ENCODE peak calls at places on chromosomes 6 and 20, in five cellular contexts. A is uterus, V is esophagus muscularis mucosa, B is lower leg skin, K is GM12878. D is an unnamed sample.

GRCh38 chr6:111663692-111664564 is 58.2 kb upstream of the TRAF3IP2 start:
- DNase-seq in A (peak; percentile 75), V (no peak), B (no peak), K (no peak), D (no peak)

GRCh38 chr6:166046232-166046631 is 121.4 kb downstream of the TBXT start:
- DNase-seq in A (no peak), V (no peak), B (no peak), K (no peak), D (no peak)

GRCh38 chr20:44204156-44204831 is 6.3 kb downstream of the OSER1 start:
- DNase-seq in A (no peak), V (no peak), B (no peak), K (no peak), D (peak; percentile 64)

GRCh38 chr6:151695181-151695580 is 112.3 kb upstream of the ESR1 start:
- DNase-seq in A (no peak), V (no peak), B (no peak), K (no peak), D (no peak)

GRCh38 chr6:105601541-105602174 is 198.8 kb upstream of the PREP start:
- DNase-seq in A (peak; percentile 72), V (no peak), B (peak; percentile 93), K (peak; percentile 99), D (no peak)

GRCh38 chr20:37723668-37724067 is 29.8 kb downstream of the CTNNBL1 start:
- DNase-seq in A (no peak), V (no peak), B (no peak), K (no peak), D (no peak)

GRCh38 chr20:34201531-34201930 is 39.7 kb upstream of the ASIP start:
- DNase-seq in A (no peak), V (no peak), B (no peak), K (no peak), D (no peak)

GRCh38 chr6:140153703-140154102 is 779.3 kb upstream of the CITED2 start:
- DNase-seq in A (no peak), V (no peak), B (no peak), K (no peak), D (no peak)

GRCh38 chr6:4760773-4761172 is 15.4 kb upstream of the CDYL start:
- DNase-seq in A (no peak), V (no peak), B (no peak), K (no peak), D (no peak)

GRCh38 chr6:51839975-51840374 is 247.4 kb downstream of the PKHD1 start:
- DNase-seq in A (no peak), V (no peak), B (no peak), K (no peak), D (no peak)

GRCh38 chr6:46302816-46303215 is 132.0 kb upstream of the ENPP5 start:
- DNase-seq in A (no peak), V (no peak), B (no peak), K (no peak), D (no peak)
- TF ChIP-seq POLR2A in A (no peak), V (no peak), B (no peak), K (no peak), D (no peak)

GRCh38 chr6:33313709-33314514 is at the start of gene TAPBP:
- DNase-seq in A (peak; percentile 62), V (no peak), B (peak; percentile 94), K (no peak), D (peak; percentile 88)
- TF ChIP-seq POLR2A in A (peak; percentile 40), V (no peak), B (no peak), K (peak; percentile 78), D (peak; percentile 80)

DNA sequence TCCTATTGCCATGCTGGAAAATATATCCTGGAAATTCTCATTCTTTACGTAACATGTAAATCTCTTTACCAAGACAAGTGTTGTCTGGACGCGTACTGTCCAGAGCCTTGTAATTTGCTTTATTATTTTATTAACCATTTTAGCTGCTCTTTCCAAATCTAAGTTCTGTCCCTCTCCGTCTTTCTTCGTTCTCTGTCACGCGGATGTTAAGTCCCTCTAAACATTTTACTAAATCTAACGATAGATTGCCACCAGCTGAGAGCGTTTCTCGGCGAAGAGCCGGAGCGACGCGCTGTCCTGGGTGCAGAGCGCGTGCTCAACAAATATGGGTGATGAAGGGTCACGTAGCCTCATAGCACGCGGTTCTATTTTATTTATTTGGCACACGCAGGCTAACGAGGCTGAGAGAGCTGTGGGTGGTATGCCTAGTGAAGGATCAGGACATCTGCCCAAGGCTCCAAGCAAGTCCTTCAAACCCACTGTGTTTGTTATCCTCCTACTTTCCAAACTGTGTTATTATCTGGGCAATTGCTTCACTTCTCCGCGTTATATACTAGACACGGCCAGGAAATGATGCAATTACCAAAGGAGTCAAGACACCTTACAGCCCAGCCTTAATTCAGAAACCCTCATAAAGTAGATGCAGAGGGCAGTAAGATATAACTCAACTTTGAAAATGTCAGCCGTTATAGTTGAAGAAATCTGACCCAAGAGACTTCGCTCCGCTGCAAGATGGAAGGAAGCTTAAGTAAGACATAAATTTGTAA is 10.0 kb upstream of the NCOA7 start:
- DNase-seq in A (peak; percentile 48), V (no peak), B (peak; percentile 88), K (peak; percentile 81), D (peak; percentile 90)
- TF ChIP-seq POLR2A in A (peak; percentile 16), V (no peak), B (no peak), K (peak; percentile 87), D (peak; percentile 97)

DNA sequence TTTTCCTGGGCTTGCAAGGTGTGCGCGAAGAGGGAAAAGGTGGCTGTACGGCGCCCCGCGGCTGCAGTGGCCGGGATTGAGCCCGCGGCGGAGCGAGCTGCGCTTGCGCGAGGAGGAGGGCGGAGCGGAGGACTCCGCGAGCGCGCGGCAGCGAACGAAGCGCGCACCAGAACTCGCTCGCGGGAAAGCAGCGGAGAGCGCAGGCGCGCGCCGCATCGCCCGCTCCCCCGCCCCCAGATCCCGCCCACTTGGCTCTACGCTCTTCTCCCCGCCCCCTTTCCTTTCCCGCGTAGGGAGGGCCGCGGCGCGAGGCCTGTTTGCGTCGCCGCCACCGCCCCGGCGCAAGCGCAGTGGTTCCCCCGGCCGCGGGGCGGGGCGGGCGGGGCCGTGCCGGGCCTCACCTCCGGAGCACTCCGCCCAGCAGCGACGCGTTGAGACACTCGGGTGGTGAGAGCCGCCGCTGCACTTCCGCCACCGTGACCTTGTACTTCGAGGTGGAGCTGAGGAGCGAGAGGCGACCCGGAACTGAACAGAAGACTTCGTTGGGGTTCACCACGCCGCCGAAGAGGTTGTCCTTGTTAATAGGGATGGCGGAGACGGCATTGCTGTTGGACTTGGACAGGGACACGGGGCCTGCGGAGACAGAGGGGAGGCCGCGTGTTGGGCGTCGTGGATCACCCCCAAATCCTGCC is 10.6 kb downstream of the TFAP2A start:
- DNase-seq in A (peak; percentile 86), V (peak; percentile 93), B (peak; percentile 96), K (peak; percentile 79), D (peak; percentile 99)
- TF ChIP-seq POLR2A in A (no peak), V (no peak), B (no peak), K (peak; percentile 68), D (peak; percentile 18)

DNA sequence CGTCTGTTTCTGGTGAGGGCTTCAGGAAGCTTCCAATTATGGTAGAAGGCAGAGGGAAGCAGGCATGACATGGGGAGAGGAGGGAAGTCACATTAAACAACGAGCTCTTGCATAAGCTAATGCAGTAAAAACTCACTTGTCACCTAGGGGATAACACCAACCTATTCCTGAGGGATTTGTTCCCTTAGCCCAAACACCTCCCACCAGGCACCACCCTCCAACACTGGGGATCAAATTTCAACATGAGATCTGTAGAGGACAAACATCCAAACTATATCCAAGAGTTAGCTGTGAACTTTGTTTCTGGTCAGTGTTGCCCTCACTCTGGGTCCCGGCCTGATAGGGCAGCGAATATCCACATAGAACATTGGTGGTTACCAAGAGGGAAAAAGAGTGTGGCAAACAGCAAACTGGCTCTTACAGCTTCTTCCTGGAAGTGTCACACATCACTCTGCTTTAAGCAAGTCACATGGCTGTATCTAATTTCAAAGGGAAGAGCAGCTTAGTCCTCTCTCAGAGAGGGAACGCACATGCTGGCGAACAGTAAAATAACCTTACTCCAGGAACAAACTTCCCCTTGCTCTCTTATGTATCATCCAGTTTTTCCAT is 4.6 kb upstream of the MOCS1 start:
- DNase-seq in A (no peak), V (no peak), B (no peak), K (no peak), D (no peak)
- TF ChIP-seq POLR2A in A (no peak), V (no peak), B (no peak), K (no peak), D (no peak)

GRCh38 chr20:51542894-51543788 is 622 bp upstream of the NFATC2 start:
- DNase-seq in A (no peak), V (no peak), B (no peak), K (no peak), D (no peak)

GRCh38 chr20:51540585-51540984 is 1.9 kb downstream of the NFATC2 start:
- DNase-seq in A (no peak), V (no peak), B (no peak), K (no peak), D (peak; percentile 38)

GRCh38 chr20:51541189-51542032 is 1.1 kb downstream of the NFATC2 start:
- DNase-seq in A (peak; percentile 72), V (peak; percentile 94), B (peak; percentile 95), K (no peak), D (peak; percentile 91)

GRCh38 chr20:51545515-51545914 is 3.0 kb upstream of the NFATC2 start:
- DNase-seq in A (no peak), V (no peak), B (no peak), K (no peak), D (no peak)

DNA sequence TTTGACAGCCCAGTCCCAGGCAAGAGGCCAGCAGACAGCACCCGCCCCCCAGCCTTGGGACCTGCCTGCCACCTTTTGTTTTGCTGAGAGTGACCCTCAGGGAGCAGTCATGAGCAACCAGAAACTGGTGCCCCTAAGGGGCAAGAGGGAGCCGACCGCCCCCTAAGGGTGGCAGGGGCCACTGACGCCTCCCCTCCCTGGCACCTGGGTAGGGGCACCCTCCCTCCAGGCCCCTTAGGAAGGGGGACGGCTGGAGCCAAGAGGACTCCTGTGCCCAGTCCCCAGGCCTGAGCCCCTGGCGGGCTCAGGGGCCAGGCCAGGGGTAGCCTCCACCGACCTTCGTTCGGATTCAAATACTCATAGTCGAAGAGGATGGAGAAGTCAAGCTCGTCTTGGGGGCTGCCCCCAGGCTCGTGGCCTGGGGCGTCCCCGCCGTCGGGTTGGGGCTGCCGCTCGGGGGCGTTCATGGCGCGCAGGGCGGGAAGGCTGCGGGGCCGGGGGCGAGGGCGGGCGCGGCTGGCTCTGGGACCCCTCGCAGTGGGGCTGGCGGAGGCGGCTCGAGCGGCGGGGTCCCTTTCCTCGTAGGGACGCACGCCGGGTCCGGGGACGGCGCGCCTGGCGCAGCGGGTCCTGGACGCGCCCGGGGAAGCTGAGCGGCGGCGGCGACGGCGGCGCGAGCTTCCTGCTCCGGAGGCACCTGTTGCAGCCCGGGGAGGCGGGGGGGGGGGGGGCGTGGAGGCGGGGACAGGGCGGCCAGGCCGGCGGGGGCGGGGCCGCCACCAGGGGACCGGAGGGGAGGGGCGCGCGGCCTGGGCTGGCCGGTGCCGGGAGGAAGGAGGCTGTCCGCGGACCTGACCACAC is at the start of gene NFATC2:
- DNase-seq in A (peak; percentile 27), V (no peak), B (no peak), K (no peak), D (peak; percentile 67)
- TF ChIP-seq POLR2A in A (no peak), V (no peak), B (no peak), K (peak; percentile 72), D (no peak)

D was measured in erythroblast.